ENCODE peak calls at places on chromosomes 7 and 10, in five cellular contexts. A, M, V, J and P are unnamed samples.

GRCh38 chr7:158863611-158864506 is 7.5 kb downstream of the DYNC2I1 start:
- DNase-seq in J (no peak), A (peak; percentile 63), V (peak; percentile 89), M (peak; percentile 51), P (peak; percentile 54)

GRCh38 chr10:29955308-29955935 is 104.0 kb downstream of the JCAD start:
- DNase-seq in M (no peak), V (peak; percentile 36), A (no peak), J (no peak), P (peak; percentile 39)

GRCh38 chr7:135661311-135662122 is 797 bp upstream of the STMP1 start:
- DNase-seq in A (no peak), V (no peak), M (peak; percentile 30), J (no peak), P (no peak)

GRCh38 chr7:12851841-12852240 is 164.4 kb downstream of the ARL4A start:
- DNase-seq in V (no peak), J (no peak), A (peak; percentile 26), M (no peak), P (no peak)

GRCh38 chr7:13920053-13920697 is 69.3 kb downstream of the ETV1 start:
- DNase-seq in M (no peak), J (no peak), A (peak; percentile 100), V (peak; percentile 98), P (peak; percentile 100)

GRCh38 chr7:149877890-149878522 is 4.2 kb downstream of the ATP6V0E2 start:
- DNase-seq in J (no peak), V (no peak), M (no peak), A (no peak), P (no peak)

GRCh38 chr10:49602380-49603023 is 7.6 kb upstream of the SLC18A3 start:
- DNase-seq in J (no peak), A (no peak), M (no peak), V (no peak), P (no peak)

GRCh38 chr10:31697271-31698168 is 231.1 kb downstream of the ARHGAP12 start:
- DNase-seq in V (peak; percentile 85), J (no peak), A (peak; percentile 89), M (peak; percentile 53), P (no peak)

GRCh38 chr10:21675157-21675796 is 141.2 kb downstream of the MLLT10 start:
- DNase-seq in M (no peak), V (peak; percentile 41), J (no peak), A (peak; percentile 44), P (no peak)

GRCh38 chr7:28096713-28097112 is 83.9 kb downstream of the JAZF1 start:
- DNase-seq in J (no peak), M (peak; percentile 49), A (peak; percentile 81), V (peak; percentile 64), P (no peak)